ENCODE peak calls at places on chromosomes 11 and 22, in six cellular contexts. S is lower lobe of right lung, T is H7, P is aorta, D is OCI-LY7, K is cardiac muscle cell. G is an unnamed sample. For H3K36me3, the result is how much of the 10 kb centered on the place peaks cover.

GRCh38 chr11:27213232-27213660 is 149.8 kb downstream of the CCDC34 start:
- DNase-seq in S (no peak), T (no peak), P (no peak), D (no peak), K (peak), G (peak)

GRCh38 chr11:12075822-12076821 is 34.3 kb upstream of the MICAL2 start:
- DNase-seq in S (no peak), T (no peak), P (peak), D (no peak), K (peak), G (no peak)

GRCh38 chr22:50323900-50324299 is 2.9 kb downstream of the DENND6B start:
- DNase-seq in S (no peak), T (peak), P (no peak), D (no peak), K (no peak), G (peak)

GRCh38 chr22:23256986-23257888 is 76.9 kb downstream of the BCR start:
- DNase-seq in S (no peak), T (no peak), P (peak), D (no peak), K (no peak), G (no peak)

GRCh38 chr11:78417175-78417887 is at the start of gene GAB2:
- DNase-seq in S (peak), T (peak), P (no peak), D (no peak), K (no peak), G (no peak)

GRCh38 chr11:9561279-9561982 is 12.0 kb upstream of the WEE1 start:
- DNase-seq in S (no peak), T (no peak), P (no peak), D (no peak), K (no peak), G (no peak)

GRCh38 chr22:47000888-47001287 is 238.4 kb downstream of the TBC1D22A start:
- DNase-seq in S (no peak), T (no peak), P (no peak), D (no peak), K (no peak), G (no peak)

GRCh38 chr22:44462246-44463015 is 35.6 kb downstream of the RTL6 start:
- DNase-seq in S (no peak), T (peak), P (no peak), D (no peak), K (peak), G (no peak)

GRCh38 chr11:93216511-93217121 is 18.8 kb upstream of the SLC36A4 start:
- DNase-seq in S (no peak), T (no peak), P (no peak), D (peak), K (no peak), G (no peak)

GRCh38 chr22:47083379-47083986 is 321.0 kb downstream of the TBC1D22A start:
- DNase-seq in S (no peak), T (no peak), P (no peak), D (no peak), K (no peak), G (no peak)

GRCh38 chr11:79352304-79352703 is 88.5 kb downstream of the TENM4 start:
- DNase-seq in S (no peak), T (no peak), P (no peak), D (no peak), K (no peak), G (no peak)

GRCh38 chr11:95284057-95285052 is 53.4 kb upstream of the SESN3 start:
- DNase-seq in S (no peak), T (no peak), P (no peak), D (no peak), K (no peak), G (no peak)

GRCh38 chr11:118058311-118059230 is 18.3 kb upstream of the TMPRSS4 start:
- DNase-seq in S (no peak), T (peak), P (peak), D (no peak), K (no peak), G (no peak)

GRCh38 chr11:70352074-70352473 is 46.3 kb upstream of the CTTN start:
- DNase-seq in S (no peak), T (no peak), P (no peak), D (no peak), K (no peak), G (no peak)

GRCh38 chr11:101880208-101880607 is 34.6 kb upstream of the CEP126 start:
- DNase-seq in S (no peak), T (no peak), P (no peak), D (peak), K (peak), G (peak)

GRCh38 chr11:60119708-60120107 is 31.2 kb downstream of the MS4A2 start:
- DNase-seq in S (no peak), T (no peak), P (no peak), D (no peak), K (no peak), G (no peak)

GRCh38 chr11:116130122-116130521 is 625.9 kb upstream of the CADM1 start:
- DNase-seq in S (no peak), T (no peak), P (no peak), D (no peak), K (no peak), G (no peak)

GRCh38 chr11:120235024-120235628 is 4.8 kb upstream of the POU2F3 start:
- DNase-seq in S (peak), T (peak), P (peak), D (peak), K (peak), G (peak)

GRCh38 chr11:86741489-86742435 is 58.6 kb upstream of the PRSS23 start:
- DNase-seq in S (no peak), T (no peak), P (no peak), D (no peak), K (peak), G (no peak)

GRCh38 chr11:73331138-73331916 is 23.3 kb downstream of the ARHGEF17 start:
- DNase-seq in S (no peak), T (peak), P (no peak), D (no peak), K (peak), G (peak)

GRCh38 chr11:120928506-120929062 is 95.3 kb upstream of the TBCEL start:
- DNase-seq in S (no peak), T (no peak), P (no peak), D (peak), K (no peak), G (no peak)

GRCh38 chr22:46750861-46751260 is 11.6 kb upstream of the TBC1D22A start:
- DNase-seq in S (no peak), T (no peak), P (no peak), D (no peak), K (no peak), G (no peak)

GRCh38 chr11:31412946-31413345 is 43.3 kb downstream of the DNAJC24 start:
- DNase-seq in S (no peak), T (no peak), P (no peak), D (no peak), K (peak), G (no peak)

GRCh38 chr11:30567644-30568043 is 18.5 kb downstream of the MPPED2 start:
- DNase-seq in S (no peak), T (no peak), P (no peak), D (no peak), K (no peak), G (no peak)

GRCh38 chr11:70020336-70021214 is 57.5 kb upstream of the ANO1 start:
- DNase-seq in S (no peak), T (no peak), P (no peak), D (no peak), K (peak), G (no peak)

GRCh38 chr11:95515379-95515778 is 274.2 kb downstream of the FAM76B start:
- DNase-seq in S (no peak), T (no peak), P (no peak), D (no peak), K (no peak), G (no peak)

GRCh38 chr11:105878510-105878909 is 143.5 kb downstream of the MSANTD4 start:
- DNase-seq in S (no peak), T (no peak), P (no peak), D (no peak), K (no peak), G (no peak)

GRCh38 chr11:75240381-75241035 is at the start of gene TPBGL:
- DNase-seq in S (no peak), T (peak), P (no peak), D (no peak), K (peak), G (no peak)

GRCh38 chr11:24295360-24295759 is 201.5 kb upstream of the LUZP2 start:
- DNase-seq in S (no peak), T (no peak), P (no peak), D (no peak), K (no peak), G (no peak)

GRCh38 chr11:18771266-18772035 is 20.1 kb downstream of the PTPN5 start:
- DNase-seq in S (no peak), T (no peak), P (no peak), D (no peak), K (no peak), G (no peak)

GRCh38 chr11:9651899-9652748 is 11.8 kb upstream of the SWAP70 start:
- DNase-seq in S (no peak), T (no peak), P (no peak), D (no peak), K (no peak), G (no peak)

GRCh38 chr11:111347723-111348115 is 31.4 kb downstream of the POU2AF1 start:
- DNase-seq in S (no peak), T (no peak), P (no peak), D (no peak), K (peak), G (no peak)

GRCh38 chr11:73426184-73426845 is 50.1 kb downstream of the RELT start:
- DNase-seq in S (no peak), T (no peak), P (no peak), D (no peak), K (peak), G (no peak)

GRCh38 chr11:27317751-27318150 is 45.3 kb downstream of the CCDC34 start:
- DNase-seq in S (no peak), T (peak), P (no peak), D (no peak), K (peak), G (no peak)

GRCh38 chr11:75286826-75287465 is 46.4 kb downstream of the TPBGL start:
- DNase-seq in S (no peak), T (no peak), P (no peak), D (no peak), K (no peak), G (no peak)

GRCh38 chr11:96426356-96427103 is 36.7 kb downstream of the JRKL start:
- DNase-seq in S (no peak), T (peak), P (no peak), D (peak), K (peak), G (peak)

GRCh38 chr22:38214248-38215056 is 12.7 kb downstream of the MAFF start:
- DNase-seq in S (peak), T (peak), P (peak), D (peak), K (peak), G (peak)

GRCh38 chr22:44172370-44173108 is 8.2 kb upstream of the PARVG start:
- DNase-seq in S (peak), T (peak), P (peak), D (no peak), K (no peak), G (no peak)

GRCh38 chr11:33005175-33005574 is 10.5 kb upstream of the DEPDC7 start:
- DNase-seq in S (no peak), T (no peak), P (no peak), D (no peak), K (no peak), G (no peak)

GRCh38 chr11:68934666-68935065 is 31.0 kb downstream of the IGHMBP2 start:
- DNase-seq in S (no peak), T (no peak), P (no peak), D (no peak), K (no peak), G (no peak)
- H3K36me3 ChIP-seq in S (half or more), T (under half), P (under half), D (under half), K (under half), G (under half)

GRCh38 chr11:64609436-64610047 is 18.5 kb downstream of the SLC22A12 start:
- DNase-seq in S (no peak), T (no peak), P (no peak), D (peak), K (no peak), G (no peak)

GRCh38 chr11:64608260-64608538 is 17.2 kb downstream of the SLC22A12 start:
- DNase-seq in S (no peak), T (no peak), P (no peak), D (no peak), K (no peak), G (no peak)

GRCh38 chr11:64607381-64608259 is 16.6 kb downstream of the SLC22A12 start:
- DNase-seq in S (no peak), T (peak), P (no peak), D (no peak), K (peak), G (no peak)

GRCh38 chr11:64606796-64607380 is 15.9 kb downstream of the SLC22A12 start:
- DNase-seq in S (no peak), T (peak), P (no peak), D (no peak), K (no peak), G (no peak)

GRCh38 chr11:64608636-64609035 is 17.6 kb downstream of the SLC22A12 start:
- DNase-seq in S (no peak), T (peak), P (no peak), D (no peak), K (no peak), G (no peak)
- H3K4me3 ChIP-seq in S (no peak), T (no peak), P (no peak), D (no peak), K (no peak), G (no peak)

GRCh38 chr22:42633013-42633412 is 7.4 kb downstream of the ATP5MGL start:
- DNase-seq in S (no peak), T (peak), P (no peak), D (no peak), K (no peak), G (no peak)

GRCh38 chr22:42630901-42631602 is 9.3 kb downstream of the ATP5MGL start:
- DNase-seq in S (no peak), T (peak), P (no peak), D (no peak), K (no peak), G (no peak)

GRCh38 chr22:42635531-42635930 is 4.9 kb downstream of the ATP5MGL start:
- DNase-seq in S (no peak), T (no peak), P (peak), D (no peak), K (peak), G (no peak)

GRCh38 chr22:42630211-42630610 is 10.2 kb downstream of the ATP5MGL start:
- DNase-seq in S (no peak), T (no peak), P (no peak), D (no peak), K (no peak), G (no peak)

DNA sequence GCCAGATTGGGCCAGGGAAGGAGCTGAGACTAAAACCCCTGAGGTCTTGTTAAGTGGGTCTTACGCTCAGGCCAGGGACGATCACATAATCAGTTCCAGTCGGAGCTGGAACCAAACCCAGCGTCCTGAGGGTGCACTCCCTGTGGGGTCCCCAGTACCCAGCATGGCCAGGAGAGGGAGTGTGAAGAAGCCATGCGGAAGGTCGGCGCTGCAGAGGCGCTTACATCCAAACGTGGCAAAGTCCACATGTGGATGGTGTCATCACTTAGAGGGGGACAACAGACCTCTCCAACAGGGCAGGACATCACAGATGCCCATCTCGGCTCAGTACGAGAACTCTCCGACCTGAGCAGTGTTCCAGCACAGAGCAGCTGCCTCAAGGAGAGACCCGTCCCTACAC is 8.3 kb downstream of the ATP5MGL start:
- DNase-seq in S (no peak), T (peak), P (no peak), D (no peak), K (no peak), G (no peak)
- H3K36me3 ChIP-seq in S (half or more), T (under half), P (under half), D (half or more), K (under half), G (under half)

GRCh38 chr22:48099251-48099650 is 1336.8 kb downstream of the TBC1D22A start:
- DNase-seq in S (no peak), T (no peak), P (peak), D (peak), K (no peak), G (no peak)
- H3K4me3 ChIP-seq in S (no peak), T (no peak), P (no peak), D (peak), K (no peak), G (no peak)

GRCh38 chr11:67230406-67230805 is 35.9 kb upstream of the GRK2 start:
- DNase-seq in S (no peak), T (no peak), P (no peak), D (no peak), K (no peak), G (no peak)

GRCh38 chr11:67238894-67239794 is 27.1 kb upstream of the GRK2 start:
- DNase-seq in S (no peak), T (peak), P (no peak), D (no peak), K (peak), G (peak)

GRCh38 chr11:67230886-67231285 is 35.4 kb upstream of the GRK2 start:
- DNase-seq in S (no peak), T (no peak), P (no peak), D (no peak), K (no peak), G (no peak)

GRCh38 chr11:67237574-67237973 is 28.7 kb upstream of the GRK2 start:
- DNase-seq in S (no peak), T (no peak), P (no peak), D (no peak), K (no peak), G (no peak)

GRCh38 chr11:67233584-67234190 is 32.6 kb upstream of the GRK2 start:
- DNase-seq in S (no peak), T (no peak), P (no peak), D (no peak), K (no peak), G (no peak)
- H3K36me3 ChIP-seq in S (half or more), T (under half), P (under half), D (half or more), K (under half), G (under half)

GRCh38 chr11:85634747-85635146 is 6.4 kb downstream of the TMEM126B start:
- DNase-seq in S (no peak), T (no peak), P (no peak), D (no peak), K (no peak), G (no peak)
- H3K4me3 ChIP-seq in S (no peak), T (no peak), P (no peak), D (no peak), K (no peak), G (no peak)

GRCh38 chr22:45718391-45718790 is 46.8 kb downstream of the ATXN10 start:
- DNase-seq in S (no peak), T (no peak), P (no peak), D (no peak), K (no peak), G (no peak)
- H3K36me3 ChIP-seq in S (half or more), T (under half), P (under half), D (half or more), K (under half), G (under half)

DNA sequence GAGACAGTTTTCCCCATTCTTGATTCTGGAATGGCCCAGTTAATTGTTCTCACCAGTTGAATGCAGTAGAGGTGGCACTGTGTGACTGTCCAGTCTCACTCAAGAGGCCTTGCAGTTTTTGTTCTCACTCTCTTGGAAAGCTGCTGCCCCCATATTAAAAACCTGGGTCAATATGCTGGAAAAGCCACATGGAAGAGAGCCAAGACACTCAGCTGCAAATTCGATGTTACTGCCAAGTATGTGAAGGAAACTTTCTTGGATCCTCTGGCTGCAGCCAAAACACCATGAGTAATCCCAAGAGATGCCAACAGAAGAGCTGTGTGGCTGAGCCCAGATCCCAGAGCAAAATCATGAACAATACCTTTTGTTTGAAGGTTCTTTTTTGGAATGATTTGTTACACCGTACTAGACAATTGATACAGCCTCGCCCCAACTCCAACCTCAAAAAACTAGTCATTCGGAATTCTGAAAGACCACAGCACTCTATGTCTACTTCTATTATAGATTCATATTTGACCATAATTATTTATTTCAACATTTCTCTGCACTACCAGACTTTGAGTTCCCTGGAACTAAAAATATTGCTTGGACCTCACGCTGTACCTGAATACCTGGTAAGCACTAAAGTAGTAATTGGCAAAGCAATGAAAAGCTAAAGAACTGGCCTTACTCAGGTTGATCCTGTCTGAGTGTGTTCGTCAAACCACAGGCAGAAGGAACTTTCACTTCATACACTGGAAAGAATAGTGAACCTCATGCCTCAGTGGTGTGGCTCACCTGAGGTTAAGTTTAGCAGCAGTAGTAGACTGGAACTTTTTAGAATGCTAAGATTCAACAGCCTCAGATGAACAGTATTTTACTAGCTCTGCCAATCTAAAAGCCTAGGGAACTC is 378.8 kb downstream of the ETS1 start:
- DNase-seq in S (no peak), T (no peak), P (no peak), D (no peak), K (peak), G (no peak)
- H3K4me3 ChIP-seq in S (no peak), T (no peak), P (no peak), D (no peak), K (no peak), G (no peak)

DNA sequence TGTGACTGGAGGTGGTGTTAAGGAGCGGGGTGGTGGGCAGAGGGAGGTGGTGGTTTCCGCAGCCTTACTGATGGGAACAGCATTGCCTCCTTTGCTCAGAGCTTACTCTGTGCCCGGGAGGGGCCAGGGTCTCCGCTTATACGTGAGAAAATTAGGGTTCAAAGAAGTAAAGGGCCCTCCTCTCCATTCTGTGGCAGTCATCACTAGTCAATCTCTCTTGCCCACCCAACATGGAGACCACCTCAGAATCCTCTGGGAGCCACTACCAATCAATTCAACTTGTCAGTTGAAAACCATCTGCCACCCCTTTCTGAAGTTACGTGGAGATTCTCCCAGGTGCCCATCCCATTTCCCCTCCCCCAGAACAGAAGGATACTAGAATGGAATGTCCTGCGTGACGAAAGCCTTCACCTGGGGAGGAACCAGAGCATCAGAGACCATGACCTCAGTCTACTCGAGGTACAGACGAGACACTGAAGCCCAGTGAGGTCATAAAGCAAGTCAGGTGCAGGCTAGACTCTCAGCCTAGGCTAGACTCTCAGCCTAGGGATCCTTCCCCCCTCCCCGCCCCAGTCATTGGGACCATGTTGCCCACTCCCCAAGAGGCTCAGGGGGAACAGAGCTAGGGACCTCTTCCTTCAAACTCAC is 2.0 kb downstream of the SELENOM start:
- DNase-seq in S (no peak), T (no peak), P (no peak), D (no peak), K (no peak), G (no peak)
- H3K36me3 ChIP-seq in S (under half), T (under half), P (under half), D (under half), K (under half), G (under half)

GRCh38 chr11:126655807-126656128 is 300.3 kb downstream of the ST3GAL4 start:
- DNase-seq in S (no peak), T (no peak), P (no peak), D (no peak), K (peak), G (no peak)
- H3K4me3 ChIP-seq in S (no peak), T (no peak), P (no peak), D (no peak), K (no peak), G (no peak)

G was measured in HAP-1.